ENCODE peak calls at places on chromosome 19, in seven cellular contexts. One of them, this sample, is unnamed.

GRCh38 chr19:4066682-4067395 is at the start of gene ZBTB7A:
- DNase-seq in stimulated activated CD4-positive, alpha-beta T cell treated with anti-CD3 and anti-CD28 coated beads, Interleukin-15, amount 100 ng/mL, for 1 hour: peak
- DNase-seq in cerebellar cortex: peak
- DNase-seq in RCC 7860: peak
- DNase-seq in activated T-helper 1 cell treated with anti-CD3 and anti-CD28 coated beads, Interleukin-12 subunit alpha, Interleukin-12 subunit beta, Interleukin-2, Interleukin-4 antibody, amounts not matched to agents 30 ng/mL and 10 ng/mL and 1 ng/mL, durations not matched to agents 14 hours and 24 hours and 36 hours: peak
- DNase-seq in epithelial cell of esophagus: peak
- DNase-seq in mesothelial cell of epicardium: no peak
- DNase-seq in this sample: peak

GRCh38 chr19:37983916-37984315 is 76.9 kb downstream of the SIPA1L3 start:
- DNase-seq in stimulated activated CD4-positive, alpha-beta T cell treated with anti-CD3 and anti-CD28 coated beads, Interleukin-15, amount 100 ng/mL, for 1 hour: no peak
- DNase-seq in cerebellar cortex: no peak
- DNase-seq in RCC 7860: no peak
- DNase-seq in activated T-helper 1 cell treated with anti-CD3 and anti-CD28 coated beads, Interleukin-12 subunit alpha, Interleukin-12 subunit beta, Interleukin-2, Interleukin-4 antibody, amounts not matched to agents 30 ng/mL and 10 ng/mL and 1 ng/mL, durations not matched to agents 14 hours and 24 hours and 36 hours: no peak
- DNase-seq in epithelial cell of esophagus: peak
- DNase-seq in mesothelial cell of epicardium: no peak
- DNase-seq in this sample: no peak

GRCh38 chr19:10683064-10683426 is 18.2 kb upstream of the QTRT1 start:
- DNase-seq in stimulated activated CD4-positive, alpha-beta T cell treated with anti-CD3 and anti-CD28 coated beads, Interleukin-15, amount 100 ng/mL, for 1 hour: no peak
- DNase-seq in cerebellar cortex: no peak
- DNase-seq in RCC 7860: no peak
- DNase-seq in activated T-helper 1 cell treated with anti-CD3 and anti-CD28 coated beads, Interleukin-12 subunit alpha, Interleukin-12 subunit beta, Interleukin-2, Interleukin-4 antibody, amounts not matched to agents 30 ng/mL and 10 ng/mL and 1 ng/mL, durations not matched to agents 14 hours and 24 hours and 36 hours: no peak
- DNase-seq in epithelial cell of esophagus: no peak
- DNase-seq in mesothelial cell of epicardium: no peak
- DNase-seq in this sample: no peak

GRCh38 chr19:35140898-35141626 is 2.0 kb upstream of the FXYD7 start:
- DNase-seq in stimulated activated CD4-positive, alpha-beta T cell treated with anti-CD3 and anti-CD28 coated beads, Interleukin-15, amount 100 ng/mL, for 1 hour: peak
- DNase-seq in cerebellar cortex: peak
- DNase-seq in RCC 7860: peak
- DNase-seq in activated T-helper 1 cell treated with anti-CD3 and anti-CD28 coated beads, Interleukin-12 subunit alpha, Interleukin-12 subunit beta, Interleukin-2, Interleukin-4 antibody, amounts not matched to agents 30 ng/mL and 10 ng/mL and 1 ng/mL, durations not matched to agents 14 hours and 24 hours and 36 hours: peak
- DNase-seq in epithelial cell of esophagus: peak
- DNase-seq in mesothelial cell of epicardium: peak
- DNase-seq in this sample: peak

GRCh38 chr19:6610934-6611370 is 20.0 kb upstream of the CD70 start:
- DNase-seq in stimulated activated CD4-positive, alpha-beta T cell treated with anti-CD3 and anti-CD28 coated beads, Interleukin-15, amount 100 ng/mL, for 1 hour: no peak
- DNase-seq in cerebellar cortex: no peak
- DNase-seq in RCC 7860: peak
- DNase-seq in activated T-helper 1 cell treated with anti-CD3 and anti-CD28 coated beads, Interleukin-12 subunit alpha, Interleukin-12 subunit beta, Interleukin-2, Interleukin-4 antibody, amounts not matched to agents 30 ng/mL and 10 ng/mL and 1 ng/mL, durations not matched to agents 14 hours and 24 hours and 36 hours: no peak
- DNase-seq in epithelial cell of esophagus: peak
- DNase-seq in mesothelial cell of epicardium: no peak
- DNase-seq in this sample: no peak

GRCh38 chr19:47658431-47659383 is 49.8 kb downstream of the BICRA start:
- DNase-seq in stimulated activated CD4-positive, alpha-beta T cell treated with anti-CD3 and anti-CD28 coated beads, Interleukin-15, amount 100 ng/mL, for 1 hour: no peak
- DNase-seq in cerebellar cortex: peak
- DNase-seq in RCC 7860: no peak
- DNase-seq in activated T-helper 1 cell treated with anti-CD3 and anti-CD28 coated beads, Interleukin-12 subunit alpha, Interleukin-12 subunit beta, Interleukin-2, Interleukin-4 antibody, amounts not matched to agents 30 ng/mL and 10 ng/mL and 1 ng/mL, durations not matched to agents 14 hours and 24 hours and 36 hours: no peak
- DNase-seq in epithelial cell of esophagus: no peak
- DNase-seq in mesothelial cell of epicardium: no peak
- DNase-seq in this sample: no peak

GRCh38 chr19:30848626-30849322 is 476.6 kb downstream of the ZNF536 start:
- DNase-seq in stimulated activated CD4-positive, alpha-beta T cell treated with anti-CD3 and anti-CD28 coated beads, Interleukin-15, amount 100 ng/mL, for 1 hour: no peak
- DNase-seq in cerebellar cortex: no peak
- DNase-seq in RCC 7860: no peak
- DNase-seq in activated T-helper 1 cell treated with anti-CD3 and anti-CD28 coated beads, Interleukin-12 subunit alpha, Interleukin-12 subunit beta, Interleukin-2, Interleukin-4 antibody, amounts not matched to agents 30 ng/mL and 10 ng/mL and 1 ng/mL, durations not matched to agents 14 hours and 24 hours and 36 hours: no peak
- DNase-seq in epithelial cell of esophagus: no peak
- DNase-seq in mesothelial cell of epicardium: no peak
- DNase-seq in this sample: no peak

GRCh38 chr19:30883071-30883470 is 466.2 kb downstream of the TSHZ3 start:
- DNase-seq in stimulated activated CD4-positive, alpha-beta T cell treated with anti-CD3 and anti-CD28 coated beads, Interleukin-15, amount 100 ng/mL, for 1 hour: no peak
- DNase-seq in cerebellar cortex: no peak
- DNase-seq in RCC 7860: no peak
- DNase-seq in activated T-helper 1 cell treated with anti-CD3 and anti-CD28 coated beads, Interleukin-12 subunit alpha, Interleukin-12 subunit beta, Interleukin-2, Interleukin-4 antibody, amounts not matched to agents 30 ng/mL and 10 ng/mL and 1 ng/mL, durations not matched to agents 14 hours and 24 hours and 36 hours: no peak
- DNase-seq in epithelial cell of esophagus: no peak
- DNase-seq in mesothelial cell of epicardium: no peak
- DNase-seq in this sample: no peak

GRCh38 chr19:9952276-9952675 is 16.0 kb upstream of the OLFM2 start:
- DNase-seq in stimulated activated CD4-positive, alpha-beta T cell treated with anti-CD3 and anti-CD28 coated beads, Interleukin-15, amount 100 ng/mL, for 1 hour: no peak
- DNase-seq in cerebellar cortex: no peak
- DNase-seq in RCC 7860: no peak
- DNase-seq in activated T-helper 1 cell treated with anti-CD3 and anti-CD28 coated beads, Interleukin-12 subunit alpha, Interleukin-12 subunit beta, Interleukin-2, Interleukin-4 antibody, amounts not matched to agents 30 ng/mL and 10 ng/mL and 1 ng/mL, durations not matched to agents 14 hours and 24 hours and 36 hours: no peak
- DNase-seq in epithelial cell of esophagus: no peak
- DNase-seq in mesothelial cell of epicardium: no peak
- DNase-seq in this sample: no peak

GRCh38 chr19:53511933-53512374 is 26.0 kb upstream of the ZNF331 start:
- DNase-seq in stimulated activated CD4-positive, alpha-beta T cell treated with anti-CD3 and anti-CD28 coated beads, Interleukin-15, amount 100 ng/mL, for 1 hour: no peak
- DNase-seq in cerebellar cortex: peak
- DNase-seq in RCC 7860: no peak
- DNase-seq in activated T-helper 1 cell treated with anti-CD3 and anti-CD28 coated beads, Interleukin-12 subunit alpha, Interleukin-12 subunit beta, Interleukin-2, Interleukin-4 antibody, amounts not matched to agents 30 ng/mL and 10 ng/mL and 1 ng/mL, durations not matched to agents 14 hours and 24 hours and 36 hours: no peak
- DNase-seq in epithelial cell of esophagus: peak
- DNase-seq in mesothelial cell of epicardium: peak
- DNase-seq in this sample: peak

GRCh38 chr19:38889803-38890202 is 9.6 kb downstream of the SIRT2 start:
- DNase-seq in stimulated activated CD4-positive, alpha-beta T cell treated with anti-CD3 and anti-CD28 coated beads, Interleukin-15, amount 100 ng/mL, for 1 hour: no peak
- DNase-seq in cerebellar cortex: no peak
- DNase-seq in RCC 7860: no peak
- DNase-seq in activated T-helper 1 cell treated with anti-CD3 and anti-CD28 coated beads, Interleukin-12 subunit alpha, Interleukin-12 subunit beta, Interleukin-2, Interleukin-4 antibody, amounts not matched to agents 30 ng/mL and 10 ng/mL and 1 ng/mL, durations not matched to agents 14 hours and 24 hours and 36 hours: no peak
- DNase-seq in epithelial cell of esophagus: no peak
- DNase-seq in mesothelial cell of epicardium: no peak
- DNase-seq in this sample: no peak

GRCh38 chr19:35042954-35043604 is 1.6 kb downstream of the HPN start:
- DNase-seq in stimulated activated CD4-positive, alpha-beta T cell treated with anti-CD3 and anti-CD28 coated beads, Interleukin-15, amount 100 ng/mL, for 1 hour: no peak
- DNase-seq in cerebellar cortex: no peak
- DNase-seq in RCC 7860: no peak
- DNase-seq in activated T-helper 1 cell treated with anti-CD3 and anti-CD28 coated beads, Interleukin-12 subunit alpha, Interleukin-12 subunit beta, Interleukin-2, Interleukin-4 antibody, amounts not matched to agents 30 ng/mL and 10 ng/mL and 1 ng/mL, durations not matched to agents 14 hours and 24 hours and 36 hours: no peak
- DNase-seq in epithelial cell of esophagus: no peak
- DNase-seq in mesothelial cell of epicardium: no peak
- DNase-seq in this sample: no peak

This sample was measured in stimulated activated naive B cell treated with anti-CD40 and anti-IgM and Interleukin-4, amounts not matched to agents 10 μg/mL and 1 μg/mL and 100 μg/mL, for 72 hours.